ENCODE peak calls at places on chromosomes 6 and 20, in eight cellular contexts. J is IMR-90, M is breast epithelium, N is stomach, I is H54, X is A549, B is esophagus squamous epithelium, U is suprapubic skin. D is an unnamed sample.

GRCh38 chr6:81820979-81821378 is 68.5 kb upstream of the TENT5A start:
- DNase-seq in J (no peak), M (no peak), N (no peak), I (no peak), X (no peak), B (no peak), U (no peak), D (no peak)

GRCh38 chr6:81204741-81205140 is 547.7 kb downstream of the TENT5A start:
- DNase-seq in J (no peak), M (no peak), N (no peak), I (no peak), X (no peak), B (no peak), U (no peak), D (no peak)

GRCh38 chr6:2851727-2852513 is 10.3 kb upstream of the SERPINB1 start:
- DNase-seq in J (no peak), M (no peak), N (no peak), I (no peak), X (no peak), B (no peak), U (no peak), D (no peak)

GRCh38 chr6:51107769-51108203 is 289.1 kb downstream of the TFAP2B start:
- DNase-seq in J (no peak), M (no peak), N (no peak), I (no peak), X (no peak), B (no peak), U (no peak), D (no peak)

GRCh38 chr6:135085700-135086413 is 31.2 kb upstream of the HBS1L start:
- DNase-seq in J (no peak), M (no peak), N (no peak), I (no peak), X (no peak), B (no peak), U (no peak), D (no peak)

GRCh38 chr6:42929928-42930360 is 664 bp downstream of the CNPY3 start:
- DNase-seq in J (peak), M (no peak), N (peak), I (no peak), X (no peak), B (peak), U (no peak), D (no peak)

GRCh38 chr20:34525709-34526416 is 9.6 kb downstream of the DYNLRB1 start:
- DNase-seq in J (peak), M (peak), N (peak), I (peak), X (peak), B (no peak), U (peak), D (no peak)

GRCh38 chr20:31770243-31770642 is 31.2 kb downstream of the TPX2 start:
- DNase-seq in J (no peak), M (no peak), N (no peak), I (no peak), X (no peak), B (no peak), U (no peak), D (no peak)

GRCh38 chr6:160424256-160424655 is 76.1 kb downstream of the SLC22A3 start:
- DNase-seq in J (no peak), M (no peak), N (no peak), I (no peak), X (no peak), B (no peak), U (no peak), D (no peak)

GRCh38 chr6:117346142-117346930 is 79.4 kb downstream of the ROS1 start:
- DNase-seq in J (peak), M (no peak), N (no peak), I (no peak), X (no peak), B (no peak), U (no peak), D (no peak)

GRCh38 chr6:134866563-134866962 is 83.3 kb downstream of the ALDH8A1 start:
- DNase-seq in J (no peak), M (no peak), N (no peak), I (no peak), X (no peak), B (no peak), U (no peak), D (no peak)

GRCh38 chr6:164409309-164410009 is 899.9 kb downstream of the C6orf118 start:
- DNase-seq in J (no peak), M (no peak), N (no peak), I (no peak), X (no peak), B (no peak), U (no peak), D (no peak)

GRCh38 chr6:11242709-11243108 is 10.2 kb upstream of the NEDD9 start:
- DNase-seq in J (no peak), M (no peak), N (no peak), I (no peak), X (no peak), B (no peak), U (no peak), D (no peak)

GRCh38 chr6:12748815-12749521 is 32.4 kb downstream of the PHACTR1 start:
- DNase-seq in J (no peak), M (no peak), N (no peak), I (no peak), X (no peak), B (no peak), U (no peak), D (peak)

GRCh38 chr6:168472363-168472762 is 31.4 kb downstream of the SMOC2 start:
- DNase-seq in J (no peak), M (no peak), N (no peak), I (no peak), X (no peak), B (no peak), U (no peak), D (no peak)

GRCh38 chr6:80544500-80545055 is 438.1 kb downstream of the BCKDHB start:
- DNase-seq in J (peak), M (no peak), N (no peak), I (no peak), X (no peak), B (no peak), U (no peak), D (no peak)

GRCh38 chr6:169977434-169978265 is 226.2 kb downstream of the ERMARD start:
- DNase-seq in J (no peak), M (peak), N (no peak), I (no peak), X (no peak), B (no peak), U (peak), D (peak)

GRCh38 chr6:5446362-5447075 is 185.2 kb downstream of the FARS2 start:
- DNase-seq in J (peak), M (no peak), N (no peak), I (no peak), X (no peak), B (no peak), U (no peak), D (no peak)

GRCh38 chr20:1396702-1397101 is 3.8 kb upstream of the FKBP1A start:
- DNase-seq in J (no peak), M (no peak), N (no peak), I (no peak), X (no peak), B (no peak), U (no peak), D (no peak)

GRCh38 chr6:149316740-149317655 is 514 bp upstream of the TAB2 start:
- DNase-seq in J (peak), M (peak), N (peak), I (peak), X (peak), B (peak), U (peak), D (peak)

GRCh38 chr6:1729133-1729751 is 119.5 kb downstream of the FOXC1 start:
- DNase-seq in J (no peak), M (no peak), N (no peak), I (no peak), X (no peak), B (no peak), U (no peak), D (no peak)

GRCh38 chr6:136696238-136696637 is 96.0 kb downstream of the MAP3K5 start:
- DNase-seq in J (peak), M (no peak), N (no peak), I (no peak), X (no peak), B (no peak), U (no peak), D (no peak)

GRCh38 chr6:139219746-139220145 is 72.1 kb downstream of the TXLNB start:
- DNase-seq in J (no peak), M (no peak), N (no peak), I (no peak), X (no peak), B (no peak), U (no peak), D (no peak)

GRCh38 chr20:3092611-3093379 is 8.3 kb upstream of the AVP start:
- DNase-seq in J (no peak), M (no peak), N (no peak), I (no peak), X (no peak), B (no peak), U (no peak), D (no peak)

GRCh38 chr6:36387440-36388303 is at the start of gene ETV7:
- DNase-seq in J (peak), M (no peak), N (peak), I (no peak), X (no peak), B (no peak), U (peak), D (no peak)

GRCh38 chr20:12928755-12929401 is 79.9 kb upstream of the SPTLC3 start:
- DNase-seq in J (peak), M (no peak), N (no peak), I (peak), X (peak), B (no peak), U (no peak), D (no peak)

GRCh38 chr6:153126218-153126617 is 4.9 kb downstream of the RGS17 start:
- DNase-seq in J (no peak), M (no peak), N (no peak), I (no peak), X (no peak), B (no peak), U (no peak), D (no peak)

GRCh38 chr6:4665489-4666417 is 110.5 kb upstream of the CDYL start:
- DNase-seq in J (peak), M (no peak), N (no peak), I (no peak), X (no peak), B (no peak), U (no peak), D (no peak)

GRCh38 chr6:124963416-124964083 is 1.3 kb downstream of the RNF217 start:
- DNase-seq in J (peak), M (no peak), N (no peak), I (peak), X (peak), B (no peak), U (no peak), D (peak)

GRCh38 chr6:124961468-124961783 is 811 bp upstream of the RNF217 start:
- DNase-seq in J (no peak), M (no peak), N (no peak), I (no peak), X (no peak), B (no peak), U (no peak), D (no peak)

GRCh38 chr6:124960757-124961467 is 1.3 kb upstream of the RNF217 start:
- DNase-seq in J (no peak), M (no peak), N (no peak), I (no peak), X (no peak), B (no peak), U (no peak), D (no peak)

GRCh38 chr6:124962617-124963415 is 579 bp downstream of the RNF217 start:
- DNase-seq in J (peak), M (no peak), N (peak), I (peak), X (peak), B (no peak), U (no peak), D (peak)

GRCh38 chr6:124961784-124962611 is at the start of gene RNF217:
- DNase-seq in J (peak), M (no peak), N (peak), I (peak), X (peak), B (no peak), U (peak), D (peak)
- TF ChIP-seq POLR2A in J (peak), M (no peak), N (no peak), I (peak), X (peak), B (peak), U (no peak), D (peak)

DNA sequence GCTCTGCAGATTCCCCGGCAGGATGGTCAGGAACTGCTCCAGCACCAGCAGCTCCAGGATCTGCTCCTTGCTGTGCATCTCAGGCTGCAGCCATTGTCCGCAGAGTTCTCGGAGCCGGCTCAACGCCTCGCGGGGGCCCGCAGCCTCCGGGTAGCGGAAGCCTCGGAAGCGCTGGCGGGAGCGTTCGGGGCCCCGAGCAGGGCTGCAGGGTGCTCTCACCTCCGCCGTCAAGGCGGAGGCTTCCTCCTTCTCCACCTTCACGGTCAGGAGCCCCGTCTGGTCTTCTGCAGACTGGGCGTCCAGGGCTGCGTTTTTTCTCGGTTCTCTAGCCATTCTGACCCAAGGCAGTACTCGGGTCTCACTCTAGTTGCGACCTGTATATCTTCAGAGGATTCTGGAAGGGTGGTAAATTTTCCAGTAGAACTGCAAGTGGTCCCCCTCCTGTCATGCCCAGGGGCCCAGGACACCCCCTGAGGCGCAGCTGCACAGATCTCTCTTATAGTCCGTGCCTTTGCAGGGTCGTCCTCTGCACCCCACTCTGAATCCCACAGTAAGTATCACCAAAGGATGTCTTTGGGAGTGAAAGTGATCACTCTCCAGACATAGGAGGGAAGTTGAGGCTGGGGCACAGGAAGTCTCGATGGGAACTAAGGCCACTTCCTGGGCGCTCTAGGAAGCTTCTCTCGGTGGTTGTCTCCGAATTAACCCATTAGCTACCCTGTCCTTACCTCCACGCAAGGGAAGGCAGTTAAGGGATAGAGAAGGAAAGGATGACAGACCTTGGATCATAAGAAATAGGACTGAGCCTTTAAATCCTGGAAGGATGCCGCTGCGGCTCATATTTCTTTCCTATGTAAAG is at the start of gene ZKSCAN4:
- DNase-seq in J (peak), M (peak), N (peak), I (peak), X (peak), B (no peak), U (no peak), D (peak)
- TF ChIP-seq POLR2A in J (no peak), M (no peak), N (no peak), I (peak), X (no peak), B (no peak), U (no peak), D (no peak)

GRCh38 chr6:118602300-118602699 is 49.1 kb downstream of the CEP85L start:
- DNase-seq in J (no peak), M (no peak), N (no peak), I (no peak), X (no peak), B (no peak), U (no peak), D (no peak)

GRCh38 chr6:118606268-118606667 is 45.1 kb downstream of the CEP85L start:
- DNase-seq in J (no peak), M (no peak), N (no peak), I (no peak), X (no peak), B (no peak), U (no peak), D (no peak)

GRCh38 chr6:118598324-118598723 is 50.2 kb downstream of the PLN start:
- DNase-seq in J (no peak), M (no peak), N (no peak), I (no peak), X (no peak), B (no peak), U (no peak), D (no peak)

GRCh38 chr6:118606858-118607257 is 44.5 kb downstream of the CEP85L start:
- DNase-seq in J (no peak), M (no peak), N (no peak), I (no peak), X (no peak), B (no peak), U (no peak), D (no peak)

DNA sequence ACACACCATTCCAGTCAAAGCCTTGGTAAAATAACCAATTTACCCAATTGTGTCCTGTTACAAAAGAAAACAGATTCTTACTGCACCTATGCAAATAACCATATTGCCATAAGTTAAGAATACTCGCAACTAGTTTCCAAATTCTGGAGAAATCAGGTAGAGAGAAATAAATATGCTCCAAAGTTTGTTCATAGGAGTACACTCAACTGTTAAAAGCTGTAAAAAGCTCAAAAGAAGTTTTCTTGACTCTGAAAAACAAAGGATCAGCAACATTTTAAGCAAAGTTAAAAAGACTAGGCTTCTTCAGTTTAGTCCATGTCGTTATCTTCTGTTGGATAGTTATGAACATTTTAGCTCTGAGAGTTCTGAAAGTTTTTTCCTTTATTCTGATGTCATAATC is 48.0 kb downstream of the CEP85L start:
- DNase-seq in J (no peak), M (no peak), N (no peak), I (no peak), X (no peak), B (no peak), U (no peak), D (no peak)
- TF ChIP-seq POLR2A in J (no peak), M (no peak), N (no peak), I (no peak), X (no peak), B (no peak), U (no peak), D (no peak)

GRCh38 chr20:36908603-36909002 is 32.7 kb downstream of the TLDC2 start:
- DNase-seq in J (no peak), M (no peak), N (no peak), I (no peak), X (no peak), B (no peak), U (no peak), D (no peak)

DNA sequence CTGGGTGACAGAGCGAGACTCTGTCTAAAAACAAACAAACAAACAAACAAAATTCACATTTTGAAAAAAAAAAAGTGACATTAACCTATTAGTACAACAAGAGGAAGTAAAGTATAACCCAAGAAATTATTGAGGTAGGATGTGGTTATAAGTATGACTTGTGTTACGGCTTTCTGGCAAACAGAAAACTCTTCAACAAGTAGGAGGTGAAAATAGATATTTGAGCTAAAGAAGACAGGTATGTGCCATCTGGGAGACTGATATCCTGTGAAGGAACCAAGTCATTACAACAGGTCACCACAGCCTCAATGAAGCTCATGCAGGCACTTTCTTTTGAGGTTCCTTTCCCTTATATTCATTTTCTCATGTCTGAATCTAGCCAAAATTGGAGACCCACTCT is 28.8 kb downstream of the TLDC2 start:
- DNase-seq in J (no peak), M (no peak), N (no peak), I (no peak), X (no peak), B (no peak), U (no peak), D (no peak)
- TF ChIP-seq POLR2A in J (no peak), M (no peak), N (no peak), I (no peak), X (no peak), B (no peak), U (no peak), D (no peak)

DNA sequence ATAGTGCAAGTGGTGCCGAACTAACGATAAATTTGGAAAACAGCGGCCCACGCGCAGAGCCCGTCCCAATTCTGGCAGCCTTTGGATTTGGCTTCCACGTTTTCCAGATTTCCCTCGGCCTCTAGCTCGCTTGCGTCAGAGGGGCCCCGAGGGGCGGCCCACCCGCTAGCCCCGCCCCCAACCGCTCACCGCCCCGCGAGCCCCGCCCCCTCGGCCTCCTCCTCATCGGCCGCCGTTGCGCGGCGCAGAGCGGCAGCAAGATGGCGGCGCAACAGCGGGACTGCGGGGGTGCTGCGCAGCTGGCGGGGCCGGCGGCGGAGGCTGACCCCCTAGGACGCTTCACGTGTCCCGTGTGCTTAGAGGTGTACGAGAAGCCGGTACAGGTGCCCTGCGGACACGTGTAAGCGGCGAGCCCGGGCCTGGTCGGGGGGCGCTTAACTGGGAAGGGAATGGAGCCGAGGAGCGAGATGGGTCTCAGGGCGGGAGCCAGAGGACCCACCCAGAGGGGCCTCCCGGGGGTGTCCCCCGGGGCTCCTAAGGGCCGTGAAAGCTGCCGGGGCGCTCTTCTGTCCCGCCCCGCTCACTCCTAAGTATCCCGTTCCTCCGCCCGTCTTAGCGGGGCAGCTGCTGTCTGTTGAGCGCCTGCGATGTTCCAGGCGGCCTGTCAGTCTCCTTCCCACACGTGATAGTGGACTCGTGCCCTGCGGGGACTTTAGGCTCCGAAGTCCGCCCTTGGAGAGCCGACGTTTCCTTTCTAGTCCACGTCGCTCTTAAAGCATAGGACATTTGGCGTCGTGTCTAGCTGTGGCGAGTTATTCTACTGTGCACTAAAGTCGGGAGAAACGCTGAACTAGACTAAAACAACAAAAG is at the start of gene RNF114:
- DNase-seq in J (peak), M (peak), N (peak), I (peak), X (peak), B (peak), U (peak), D (peak)
- TF ChIP-seq POLR2A in J (peak), M (peak), N (peak), I (peak), X (peak), B (peak), U (peak), D (peak)

GRCh38 chr20:63496404-63497120 is 2.3 kb downstream of the EEF1A2 start:
- DNase-seq in J (no peak), M (no peak), N (no peak), I (no peak), X (no peak), B (no peak), U (no peak), D (peak)
- TF ChIP-seq POLR2A in J (no peak), M (no peak), N (no peak), I (no peak), X (no peak), B (no peak), U (no peak), D (no peak)

DNA sequence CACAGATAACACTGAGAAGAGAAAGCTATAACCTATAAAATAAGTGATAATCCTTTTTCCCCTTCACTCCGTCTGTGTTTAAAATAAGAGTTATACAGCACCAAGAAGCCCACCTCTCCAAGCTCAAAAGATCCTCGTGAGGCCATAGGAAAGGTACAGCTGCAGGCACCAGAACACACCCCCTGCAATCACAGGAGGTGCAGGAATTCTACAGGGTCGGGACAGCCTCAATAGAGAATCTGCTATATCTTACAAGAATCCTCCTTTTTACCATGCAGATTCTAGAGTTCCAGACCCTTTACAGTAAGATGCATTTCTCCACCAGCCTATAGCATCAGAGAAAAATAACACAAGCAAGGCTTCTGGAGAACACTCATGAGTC is 5.0 kb upstream of the ADGRF1 start:
- DNase-seq in J (no peak), M (no peak), N (no peak), I (no peak), X (no peak), B (no peak), U (no peak), D (no peak)
- TF ChIP-seq POLR2A in J (no peak), M (no peak), N (no peak), I (no peak), X (no peak), B (no peak), U (no peak), D (no peak)